ENCODE peak calls at places on chromosomes 13 and 19, in nine cellular contexts. M is right lobe of liver, V is IMR-90, I is Peyer's patch, G is tibial nerve, A is breast epithelium, P is endothelial cell of umbilical vein, C is stomach, Q is upper lobe of left lung. B is an unnamed sample. For H3K4me1, the result is how much of the 10 kb centered on the place peaks cover.

GRCh38 chr13:76830805-76831204 is 55.4 kb downstream of the KCTD12 start:
- DNase-seq in M (no peak), V (no peak), I (no peak), G (no peak), A (no peak), P (no peak), C (no peak), Q (no peak), B (no peak)

GRCh38 chr19:19696386-19696785 is 27.7 kb downstream of the ZNF101 start:
- DNase-seq in M (no peak), V (no peak), I (no peak), G (no peak), A (no peak), P (no peak), C (no peak), Q (no peak), B (no peak)

GRCh38 chr13:99035715-99036114 is 57.9 kb upstream of the DOCK9 start:
- DNase-seq in M (no peak), V (no peak), I (no peak), G (no peak), A (no peak), P (no peak), C (no peak), Q (no peak), B (no peak)

GRCh38 chr13:51785592-51786424 is 18.2 kb downstream of the DHRS12 start:
- DNase-seq in M (no peak), V (peak), I (no peak), G (no peak), A (no peak), P (no peak), C (peak), Q (peak), B (peak)

GRCh38 chr13:112897956-112898785 is 70.8 kb upstream of the MCF2L start:
- DNase-seq in M (peak), V (no peak), I (peak), G (no peak), A (peak), P (no peak), C (no peak), Q (peak), B (peak)

GRCh38 chr19:12521996-12522395 is 29.3 kb downstream of the ZNF564 start:
- DNase-seq in M (no peak), V (no peak), I (no peak), G (no peak), A (no peak), P (no peak), C (no peak), Q (no peak), B (no peak)

GRCh38 chr13:44259045-44260042 is 114.3 kb upstream of the SERP2 start:
- DNase-seq in M (no peak), V (peak), I (no peak), G (no peak), A (no peak), P (peak), C (peak), Q (peak), B (no peak)

GRCh38 chr13:76474356-76474755 is 411.8 kb downstream of the KCTD12 start:
- DNase-seq in M (no peak), V (no peak), I (no peak), G (no peak), A (no peak), P (peak), C (no peak), Q (no peak), B (no peak)

GRCh38 chr13:39106216-39106995 is 68.2 kb downstream of the NHLRC3 start:
- DNase-seq in M (no peak), V (no peak), I (no peak), G (no peak), A (no peak), P (no peak), C (no peak), Q (no peak), B (no peak)

GRCh38 chr13:36131215-36131930 is at the start of gene DCLK1:
- DNase-seq in M (no peak), V (no peak), I (peak), G (peak), A (no peak), P (no peak), C (peak), Q (peak), B (peak)

GRCh38 chr13:65378943-65379519 is 1851.1 kb downstream of the PCDH9 start:
- DNase-seq in M (no peak), V (peak), I (no peak), G (no peak), A (no peak), P (peak), C (no peak), Q (no peak), B (no peak)

GRCh38 chr13:108120332-108120731 is 95.0 kb downstream of the LIG4 start:
- DNase-seq in M (no peak), V (no peak), I (no peak), G (no peak), A (no peak), P (no peak), C (no peak), Q (no peak), B (no peak)

GRCh38 chr13:64675256-64675892 is 2554.8 kb downstream of the PCDH9 start:
- DNase-seq in M (no peak), V (peak), I (no peak), G (no peak), A (no peak), P (no peak), C (no peak), Q (no peak), B (no peak)

GRCh38 chr19:33434886-33435705 is 61.6 kb downstream of the CEBPG start:
- DNase-seq in M (peak), V (peak), I (peak), G (no peak), A (no peak), P (no peak), C (no peak), Q (no peak), B (peak)

GRCh38 chr19:41930926-41931592 is 2.8 kb upstream of the ERFL start:
- DNase-seq in M (no peak), V (no peak), I (no peak), G (no peak), A (no peak), P (no peak), C (no peak), Q (no peak), B (no peak)

GRCh38 chr19:1449467-1450442 is at the start of gene APC2:
- DNase-seq in M (no peak), V (peak), I (no peak), G (no peak), A (no peak), P (no peak), C (no peak), Q (no peak), B (peak)

GRCh38 chr13:39311619-39312018 is 273.4 kb downstream of the NHLRC3 start:
- DNase-seq in M (no peak), V (no peak), I (no peak), G (no peak), A (no peak), P (no peak), C (no peak), Q (no peak), B (peak)

GRCh38 chr13:21076265-21076653 is 14.9 kb upstream of the LATS2 start:
- DNase-seq in M (no peak), V (no peak), I (no peak), G (no peak), A (no peak), P (no peak), C (no peak), Q (no peak), B (no peak)

GRCh38 chr13:21079761-21080730 is 18.7 kb upstream of the LATS2 start:
- DNase-seq in M (no peak), V (peak), I (no peak), G (no peak), A (no peak), P (peak), C (no peak), Q (no peak), B (peak)

GRCh38 chr13:21077360-21078353 is 16.3 kb upstream of the LATS2 start:
- DNase-seq in M (no peak), V (no peak), I (no peak), G (no peak), A (no peak), P (no peak), C (no peak), Q (no peak), B (no peak)

GRCh38 chr13:21079206-21079605 is 17.8 kb upstream of the LATS2 start:
- DNase-seq in M (no peak), V (no peak), I (no peak), G (no peak), A (no peak), P (no peak), C (no peak), Q (no peak), B (no peak)

DNA sequence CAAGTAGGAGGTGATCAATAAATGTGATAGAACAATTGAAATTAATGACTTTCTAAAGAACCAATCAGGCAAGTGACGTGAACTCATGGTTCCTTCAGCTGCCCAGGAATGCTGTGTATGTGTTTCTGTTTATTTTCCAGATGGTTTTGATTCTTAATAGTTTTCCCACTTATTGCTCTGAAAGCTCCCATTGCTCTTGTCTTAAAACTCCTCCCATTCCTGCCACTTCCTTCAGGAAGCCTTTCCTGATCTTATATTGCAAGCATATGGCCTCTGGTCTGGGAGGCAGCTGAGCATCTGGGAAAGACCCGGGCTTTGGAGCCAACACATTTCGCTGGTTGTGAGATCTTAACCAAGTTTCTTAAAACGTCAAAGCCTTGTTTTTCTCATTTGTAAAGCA is 17.1 kb upstream of the LATS2 start:
- DNase-seq in M (no peak), V (peak), I (no peak), G (no peak), A (no peak), P (peak), C (no peak), Q (no peak), B (no peak)
- H3K27ac ChIP-seq in M (no peak), V (peak), I (no peak), G (peak), A (peak), P (peak), C (no peak), Q (no peak), B (no peak)

DNA sequence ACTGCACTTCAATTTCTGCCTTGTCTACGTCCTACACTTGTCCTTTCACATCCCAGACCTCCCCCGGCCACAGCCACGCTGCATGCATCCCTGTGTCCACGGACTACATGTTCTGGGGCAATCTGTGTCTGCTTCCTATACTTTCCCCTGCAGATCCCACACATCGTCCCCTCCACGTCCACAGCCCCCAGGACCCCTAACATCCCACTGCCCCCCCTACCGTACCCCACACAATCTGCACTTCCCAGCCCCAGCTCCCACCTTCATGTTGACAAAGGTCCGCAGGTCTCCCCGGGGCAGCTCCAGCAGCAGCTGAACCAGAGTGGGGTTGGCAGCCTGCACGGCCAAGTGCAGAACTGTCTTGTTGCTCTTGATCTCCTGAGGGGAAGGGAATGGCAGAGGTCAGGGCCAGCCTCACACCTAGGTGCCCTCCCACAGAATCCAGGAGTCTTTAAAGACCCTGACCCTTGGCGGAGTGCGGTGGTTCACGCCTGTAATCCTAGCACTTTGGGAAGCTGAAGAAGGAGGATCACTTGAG is 10.2 kb downstream of the NFKBID start:
- DNase-seq in M (no peak), V (no peak), I (no peak), G (no peak), A (no peak), P (no peak), C (no peak), Q (no peak), B (no peak)
- TF ChIP-seq POLR2A in M (no peak), V (no peak), I (no peak), G (no peak), A (no peak), P (no peak), C (no peak), Q (no peak), B (no peak)

GRCh38 chr19:51800849-51801244 is 5.9 kb downstream of the FPR3 start:
- DNase-seq in M (no peak), V (no peak), I (no peak), G (no peak), A (no peak), P (no peak), C (no peak), Q (no peak), B (no peak)
- H3K4me1 ChIP-seq in M (under half), V (under half), I (under half), G (under half), A (under half), P (under half), C (under half), Q (under half), B (under half)

GRCh38 chr13:40536443-40537113 is 129.9 kb downstream of the FOXO1 start:
- DNase-seq in M (peak), V (no peak), I (peak), G (no peak), A (peak), P (peak), C (peak), Q (no peak), B (no peak)

GRCh38 chr13:40533072-40533471 is 133.4 kb downstream of the FOXO1 start:
- DNase-seq in M (no peak), V (no peak), I (no peak), G (no peak), A (no peak), P (no peak), C (no peak), Q (no peak), B (no peak)

GRCh38 chr13:40535345-40535836 is 131.1 kb downstream of the FOXO1 start:
- DNase-seq in M (no peak), V (no peak), I (no peak), G (no peak), A (no peak), P (no peak), C (no peak), Q (no peak), B (no peak)

GRCh38 chr13:40537146-40537895 is 129.1 kb downstream of the FOXO1 start:
- DNase-seq in M (no peak), V (no peak), I (no peak), G (no peak), A (no peak), P (no peak), C (no peak), Q (no peak), B (no peak)

GRCh38 chr13:40534456-40534855 is 132.0 kb downstream of the FOXO1 start:
- DNase-seq in M (no peak), V (no peak), I (no peak), G (no peak), A (no peak), P (no peak), C (no peak), Q (no peak), B (no peak)
- H3K27ac ChIP-seq in M (no peak), V (no peak), I (no peak), G (no peak), A (no peak), P (no peak), C (no peak), Q (no peak), B (no peak)

DNA sequence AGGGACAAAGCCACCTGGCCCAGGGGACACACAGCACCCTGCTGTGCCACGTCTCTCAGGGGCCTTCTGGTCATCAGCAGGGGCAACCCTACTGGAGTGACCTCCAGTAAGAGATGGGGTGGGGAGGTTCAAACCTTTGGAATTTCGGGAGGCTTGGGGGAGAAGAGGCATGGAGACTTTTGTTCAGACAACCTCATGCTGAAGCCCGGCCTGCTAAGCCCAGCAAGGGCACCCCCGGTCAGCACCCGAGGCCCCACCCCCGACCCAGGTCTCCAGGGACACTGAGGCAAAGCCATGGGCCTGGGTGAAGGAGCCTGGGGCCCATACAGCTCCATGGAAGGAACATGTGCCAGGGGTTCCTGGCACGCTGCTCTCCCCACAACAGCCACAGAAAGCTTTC is 23.3 kb downstream of the ZNF787 start:
- DNase-seq in M (no peak), V (no peak), I (no peak), G (no peak), A (no peak), P (no peak), C (no peak), Q (no peak), B (no peak)
- TF ChIP-seq POLR2A in M (no peak), V (no peak), I (no peak), G (no peak), A (no peak), P (no peak), C (no peak), Q (no peak), B (no peak)

DNA sequence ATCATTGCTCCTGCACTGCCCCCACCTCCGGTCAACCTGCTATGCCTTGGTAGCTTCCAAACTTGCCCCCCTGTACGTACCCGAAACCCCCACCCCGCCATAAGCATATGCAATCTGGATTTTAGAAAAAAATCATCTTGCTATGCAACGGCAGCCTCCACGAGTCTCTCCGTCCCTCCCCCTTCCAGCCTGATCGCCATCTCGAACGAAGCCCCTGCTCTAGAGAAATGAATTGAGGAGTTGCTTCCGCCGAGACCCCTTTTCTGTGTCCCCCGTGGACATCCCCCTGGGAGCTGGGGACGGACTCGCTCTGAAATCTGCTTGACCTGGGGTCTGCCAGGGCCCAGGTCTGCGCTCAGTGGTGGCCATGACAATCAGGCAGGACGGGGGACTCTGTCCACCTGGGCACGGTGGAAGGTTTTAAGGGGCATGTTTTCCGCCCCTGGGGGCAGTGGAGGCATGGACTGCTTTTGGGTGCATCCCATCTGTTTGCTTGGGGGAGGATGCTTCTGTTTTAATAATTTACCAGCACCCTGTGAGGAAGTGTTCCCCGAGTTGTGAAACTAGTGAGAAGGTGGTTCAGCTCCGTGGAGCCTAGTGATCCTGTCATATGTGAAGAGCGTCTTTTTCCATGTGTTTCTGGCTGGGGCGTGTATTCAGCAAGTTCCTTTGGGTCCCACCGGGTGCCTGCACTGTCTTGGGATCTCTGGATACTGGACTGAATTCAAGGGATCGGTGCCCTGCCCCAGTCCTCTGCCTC is 1.0 kb downstream of the KDM4B start:
- DNase-seq in M (no peak), V (no peak), I (no peak), G (no peak), A (no peak), P (peak), C (no peak), Q (peak), B (no peak)
- H3K4me1 ChIP-seq in M (under half), V (under half), I (half or more), G (half or more), A (under half), P (under half), C (under half), Q (under half), B (under half)

DNA sequence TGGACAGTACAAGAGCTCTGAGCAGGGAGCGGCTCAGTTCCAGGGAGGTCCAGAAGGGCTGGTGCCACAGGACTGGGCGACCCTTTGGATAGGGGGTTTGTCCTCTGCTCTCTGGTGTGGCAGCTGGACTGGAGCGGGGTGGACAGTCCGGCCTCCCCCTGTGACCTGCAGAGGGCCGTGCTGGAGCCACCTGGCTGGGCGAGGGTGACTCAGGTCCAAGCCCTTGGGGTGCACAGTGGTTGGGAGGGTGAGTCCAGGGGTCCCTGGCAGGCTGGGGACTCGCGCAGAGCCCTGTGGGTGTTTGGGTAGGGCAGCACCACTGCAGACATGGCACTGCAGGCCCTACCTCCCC is 7.2 kb downstream of the SSBP4 start:
- DNase-seq in M (no peak), V (no peak), I (no peak), G (no peak), A (no peak), P (no peak), C (no peak), Q (no peak), B (no peak)
- H3K27ac ChIP-seq in M (no peak), V (peak), I (peak), G (peak), A (peak), P (no peak), C (peak), Q (no peak), B (peak)

DNA sequence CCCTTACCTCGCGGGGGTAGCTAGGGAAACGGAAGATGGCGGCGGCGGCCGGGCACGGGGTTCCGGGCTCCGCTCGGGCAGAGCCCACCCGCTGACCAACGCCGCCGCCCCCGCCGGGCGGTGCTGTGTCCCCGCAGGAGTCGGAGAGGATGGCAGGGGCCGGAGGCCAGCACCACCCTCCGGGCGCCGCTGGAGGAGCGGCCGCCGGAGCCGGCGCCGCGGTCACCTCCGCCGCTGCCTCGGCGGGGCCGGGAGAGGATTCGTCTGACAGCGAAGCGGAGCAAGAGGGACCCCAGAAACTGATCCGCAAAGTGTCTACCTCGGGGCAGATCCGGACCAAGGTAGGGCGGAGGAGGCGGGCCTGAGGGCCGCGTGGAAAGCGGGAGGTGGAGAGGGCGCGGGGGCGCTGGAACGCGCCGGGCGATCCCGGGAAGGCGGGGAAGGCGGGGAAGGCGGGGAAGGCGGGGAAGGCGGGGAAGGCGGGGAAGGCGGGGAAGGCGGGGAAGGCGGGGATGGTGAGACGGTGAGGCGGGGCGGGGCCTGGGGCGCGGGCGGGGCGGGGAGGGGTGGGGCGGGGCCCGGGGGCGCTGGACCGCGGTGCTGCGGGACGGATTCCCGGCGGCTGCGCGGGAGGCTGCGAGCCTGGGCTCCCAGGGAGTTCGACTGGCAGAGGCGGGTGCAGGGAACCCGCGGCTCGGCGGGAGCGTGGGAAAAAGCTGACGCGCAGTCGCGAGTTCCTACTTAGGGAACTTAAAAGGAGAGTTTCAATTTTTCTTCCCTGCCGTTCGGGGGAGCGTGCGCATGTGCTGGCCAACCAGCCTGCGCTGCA is at the start of gene DGKH:
- DNase-seq in M (peak), V (peak), I (peak), G (peak), A (peak), P (peak), C (peak), Q (peak), B (peak)
- TF ChIP-seq POLR2A in M (no peak), V (peak), I (peak), G (peak), A (peak), P (peak), C (no peak), Q (no peak), B (no peak)